ENCODE peak calls at places on chromosome 12, in eight cellular contexts. T, S, O, E, K, P, W and U are unnamed samples.

GRCh38 chr12:4024701-4025419 is 151.7 kb upstream of the PARP11 start:
- DNase-seq in T (no peak), S (peak), O (no peak), E (no peak), K (no peak), P (no peak), W (no peak), U (no peak)

GRCh38 chr12:4908694-4909396 is 860 bp upstream of the KCNA1 start:
- DNase-seq in T (no peak), S (no peak), O (no peak), E (no peak), K (no peak), P (no peak), W (no peak), U (no peak)

GRCh38 chr12:2268478-2269286 is 215.9 kb downstream of the CACNA1C start:
- DNase-seq in T (no peak), S (no peak), O (no peak), E (no peak), K (no peak), P (no peak), W (no peak), U (no peak)

GRCh38 chr12:104063712-104064030 is 660 bp upstream of the HCFC2 start:
- DNase-seq in T (peak), S (peak), O (no peak), E (peak), K (no peak), P (no peak), W (no peak), U (no peak)

GRCh38 chr12:123431951-123432886 is 4.3 kb downstream of the RILPL2 start:
- DNase-seq in T (no peak), S (no peak), O (no peak), E (no peak), K (peak), P (no peak), W (no peak), U (no peak)

GRCh38 chr12:117830471-117830870 is 138.3 kb downstream of the KSR2 start:
- DNase-seq in T (no peak), S (no peak), O (no peak), E (no peak), K (no peak), P (no peak), W (no peak), U (no peak)

GRCh38 chr12:50211392-50212070 is 44.4 kb upstream of the CERS5 start:
- DNase-seq in T (no peak), S (no peak), O (no peak), E (no peak), K (no peak), P (no peak), W (no peak), U (no peak)

GRCh38 chr12:62210422-62210821 is 49.8 kb upstream of the USP15 start:
- DNase-seq in T (no peak), S (peak), O (no peak), E (peak), K (peak), P (peak), W (no peak), U (no peak)

GRCh38 chr12:122411537-122411936 is 10.9 kb downstream of the CLIP1 start:
- DNase-seq in T (no peak), S (peak), O (no peak), E (no peak), K (no peak), P (peak), W (no peak), U (no peak)

GRCh38 chr12:99809921-99810320 is 162.4 kb downstream of the GARIN6 start:
- DNase-seq in T (no peak), S (no peak), O (no peak), E (no peak), K (no peak), P (peak), W (no peak), U (no peak)

GRCh38 chr12:104575442-104575841 is 118.7 kb downstream of the CHST11 start:
- DNase-seq in T (no peak), S (peak), O (no peak), E (no peak), K (no peak), P (no peak), W (no peak), U (no peak)

GRCh38 chr12:1692895-1693294 is 2.0 kb downstream of the ADIPOR2 start:
- DNase-seq in T (no peak), S (no peak), O (no peak), E (no peak), K (no peak), P (no peak), W (no peak), U (no peak)

GRCh38 chr12:69108024-69108423 is 131.3 kb upstream of the CPSF6 start:
- DNase-seq in T (no peak), S (no peak), O (no peak), E (no peak), K (no peak), P (no peak), W (no peak), U (no peak)

GRCh38 chr12:94263905-94264655 is 115.7 kb downstream of the PLXNC1 start:
- DNase-seq in T (no peak), S (no peak), O (no peak), E (no peak), K (no peak), P (no peak), W (no peak), U (no peak)

GRCh38 chr12:98998697-98999299 is 353.7 kb downstream of the APAF1 start:
- DNase-seq in T (no peak), S (no peak), O (no peak), E (no peak), K (no peak), P (no peak), W (no peak), U (no peak)

GRCh38 chr12:8661016-8661415 is 1.6 kb downstream of the MFAP5 start:
- DNase-seq in T (no peak), S (no peak), O (no peak), E (no peak), K (no peak), P (no peak), W (no peak), U (no peak)

GRCh38 chr12:68319988-68320623 is 12.1 kb downstream of the MDM1 start:
- DNase-seq in T (no peak), S (peak), O (no peak), E (peak), K (no peak), P (no peak), W (no peak), U (peak)

GRCh38 chr12:55839345-55840140 is 3.2 kb downstream of the MMP19 start:
- DNase-seq in T (no peak), S (no peak), O (no peak), E (no peak), K (no peak), P (no peak), W (no peak), U (no peak)

GRCh38 chr12:50825372-50825838 is 17.3 kb upstream of the TMPRSS12 start:
- DNase-seq in T (peak), S (peak), O (no peak), E (no peak), K (no peak), P (no peak), W (no peak), U (no peak)

GRCh38 chr12:122031342-122032216 is 9.9 kb downstream of the BCL7A start:
- DNase-seq in T (no peak), S (peak), O (no peak), E (peak), K (peak), P (peak), W (peak), U (no peak)

GRCh38 chr12:6827437-6827894 is 741 bp upstream of the P3H3 start:
- DNase-seq in T (peak), S (peak), O (no peak), E (peak), K (peak), P (no peak), W (peak), U (peak)

GRCh38 chr12:57740656-57741412 is 2.3 kb upstream of the AGAP2 start:
- DNase-seq in T (no peak), S (no peak), O (no peak), E (no peak), K (no peak), P (no peak), W (no peak), U (no peak)

GRCh38 chr12:89349814-89350213 is 2.5 kb downstream of the DUSP6 start:
- DNase-seq in T (peak), S (peak), O (no peak), E (peak), K (no peak), P (peak), W (no peak), U (no peak)

GRCh38 chr12:120242275-120242799 is 23.2 kb downstream of the PXN start:
- DNase-seq in T (no peak), S (no peak), O (no peak), E (no peak), K (no peak), P (peak), W (no peak), U (no peak)

GRCh38 chr12:47319746-47320145 is 240.0 kb upstream of the AMIGO2 start:
- DNase-seq in T (no peak), S (no peak), O (no peak), E (no peak), K (no peak), P (no peak), W (no peak), U (no peak)

GRCh38 chr12:55742719-55743130 is at the start of gene GDF11:
- DNase-seq in T (peak), S (peak), O (no peak), E (peak), K (peak), P (no peak), W (no peak), U (peak)

GRCh38 chr12:32107376-32108267 is 975 bp downstream of the BICD1 start:
- DNase-seq in T (no peak), S (peak), O (no peak), E (no peak), K (no peak), P (no peak), W (peak), U (peak)

GRCh38 chr12:10607885-10608458 is 5.4 kb downstream of the MAGOHB start:
- DNase-seq in T (no peak), S (no peak), O (no peak), E (no peak), K (no peak), P (no peak), W (no peak), U (no peak)

GRCh38 chr12:6351622-6352021 is 9.7 kb upstream of the TNFRSF1A start:
- DNase-seq in T (no peak), S (no peak), O (no peak), E (no peak), K (no peak), P (no peak), W (no peak), U (no peak)

GRCh38 chr12:81888341-81888740 is 129.2 kb upstream of the PPFIA2 start:
- DNase-seq in T (no peak), S (no peak), O (no peak), E (no peak), K (no peak), P (no peak), W (no peak), U (no peak)

GRCh38 chr12:98532687-98533304 is 17.4 kb downstream of the TMPO start:
- DNase-seq in T (no peak), S (no peak), O (no peak), E (no peak), K (no peak), P (no peak), W (no peak), U (no peak)

GRCh38 chr12:80472241-80472640 is 28.2 kb downstream of the PTPRQ start:
- DNase-seq in T (no peak), S (no peak), O (no peak), E (no peak), K (no peak), P (no peak), W (no peak), U (no peak)

GRCh38 chr12:52182456-52182855 is 9.4 kb downstream of the KRT80 start:
- DNase-seq in T (no peak), S (no peak), O (no peak), E (no peak), K (no peak), P (no peak), W (no peak), U (no peak)

GRCh38 chr12:68932123-68932700 is 759 bp downstream of the CPM start:
- DNase-seq in T (no peak), S (peak), O (no peak), E (no peak), K (no peak), P (peak), W (no peak), U (no peak)

DNA sequence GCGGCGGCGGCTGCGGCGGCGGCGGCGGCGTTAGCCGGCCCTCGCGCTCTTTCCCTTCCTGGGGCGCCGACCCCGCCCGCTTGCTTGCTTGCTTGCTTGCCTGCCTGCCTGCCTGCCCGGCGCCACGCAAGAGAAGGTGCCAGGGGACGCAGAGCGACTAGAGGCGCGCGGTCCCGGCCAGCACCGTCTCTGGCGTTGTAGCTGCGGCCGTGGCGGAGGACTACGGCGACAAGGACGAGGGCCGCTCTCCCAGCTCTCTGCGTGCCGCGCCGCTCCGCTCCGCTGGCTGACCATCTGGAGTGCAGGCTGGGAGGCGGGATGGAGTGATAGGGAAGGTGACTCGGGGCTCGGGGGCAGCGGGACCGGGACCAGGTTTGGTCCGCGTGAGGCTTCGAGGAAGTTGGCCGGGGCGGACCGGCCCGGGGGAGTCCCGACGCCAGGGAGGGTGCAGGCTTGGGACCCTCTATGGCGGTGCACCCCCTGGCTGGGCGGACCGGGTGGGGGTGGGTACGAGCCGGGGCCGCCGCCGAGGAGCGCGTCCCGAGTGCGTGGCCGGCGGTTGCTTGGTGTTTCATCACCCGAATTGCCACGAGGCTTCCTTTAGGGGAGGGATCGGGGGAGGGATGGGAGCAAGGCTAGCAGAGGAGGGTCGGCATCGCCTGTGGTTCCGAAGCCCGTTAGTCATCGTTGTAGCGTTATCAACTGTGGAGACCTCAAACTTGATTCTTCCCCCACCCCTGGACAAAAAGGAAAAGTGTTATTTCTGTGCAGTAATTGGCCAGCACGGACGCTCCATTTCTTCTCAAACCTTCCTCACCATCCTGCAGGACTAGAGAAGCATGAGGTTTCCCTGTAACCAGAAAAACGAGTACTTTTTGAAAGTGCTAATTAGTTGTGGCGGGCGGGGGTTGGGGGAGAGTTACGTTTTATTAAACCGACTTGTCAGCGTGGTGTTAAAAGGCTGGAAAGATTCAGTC is 566 bp downstream of the XPOT start:
- DNase-seq in T (peak), S (peak), O (no peak), E (peak), K (peak), P (peak), W (no peak), U (peak)
- TF ChIP-seq POLR2A in T (no peak), S (peak), O (no peak), E (no peak), K (no peak), P (no peak), W (peak), U (no peak)

GRCh38 chr12:20369164-20370000 is 1.0 kb downstream of the PDE3A start:
- DNase-seq in T (peak), S (peak), O (no peak), E (peak), K (peak), P (peak), W (peak), U (peak)
- TF ChIP-seq CTCF in T (peak), S (peak), O (no peak), E (peak), K (no peak), P (no peak), W (no peak), U (peak)

GRCh38 chr12:14904854-14905253 is 19.2 kb upstream of the MGP start:
- DNase-seq in T (no peak), S (no peak), O (no peak), E (no peak), K (no peak), P (no peak), W (no peak), U (no peak)
- TF ChIP-seq POLR2A in T (no peak), S (no peak), O (no peak), E (no peak), K (no peak), P (no peak), W (no peak), U (no peak)

GRCh38 chr12:108855284-108856169 is 1.9 kb downstream of the SSH1 start:
- DNase-seq in T (no peak), S (no peak), O (no peak), E (no peak), K (no peak), P (no peak), W (no peak), U (no peak)
- TF ChIP-seq CTCF in T (no peak), S (no peak), O (no peak), E (no peak), K (no peak), P (no peak), W (no peak), U (no peak)

GRCh38 chr12:96194901-96195844 is 998 bp downstream of the ELK3 start:
- DNase-seq in T (peak), S (peak), O (no peak), E (peak), K (peak), P (peak), W (peak), U (peak)

GRCh38 chr12:96192926-96193573 is 1.1 kb upstream of the ELK3 start:
- DNase-seq in T (no peak), S (no peak), O (no peak), E (no peak), K (no peak), P (peak), W (no peak), U (no peak)

GRCh38 chr12:96194572-96194889 is 356 bp downstream of the ELK3 start:
- DNase-seq in T (no peak), S (no peak), O (no peak), E (no peak), K (no peak), P (no peak), W (no peak), U (no peak)

GRCh38 chr12:96195845-96196451 is 1.8 kb downstream of the ELK3 start:
- DNase-seq in T (no peak), S (no peak), O (no peak), E (no peak), K (no peak), P (peak), W (no peak), U (peak)

GRCh38 chr12:96193725-96194571 is at the start of gene ELK3:
- DNase-seq in T (peak), S (peak), O (no peak), E (peak), K (peak), P (peak), W (peak), U (peak)
- TF ChIP-seq POLR2A in T (peak), S (peak), O (no peak), E (no peak), K (no peak), P (peak), W (no peak), U (peak)